ENCODE peak calls at places on chromosome 5, in four cellular contexts. W, D, Y and E are unnamed samples.

GRCh38 chr5:72208324-72208723 is 101.0 kb downstream of the MAP1B start:
- DNase-seq in W (no peak), D (no peak), Y (no peak), E (no peak)

GRCh38 chr5:134568761-134569725 is 43.6 kb downstream of the JADE2 start:
- DNase-seq in W (peak; percentile 92), D (peak; percentile 63), Y (peak; percentile 81), E (peak; percentile 79)

GRCh38 chr5:147860641-147861025 is 17.9 kb upstream of the SCGB3A2 start:
- DNase-seq in W (no peak), D (no peak), Y (no peak), E (no peak)

GRCh38 chr5:86320266-86320665 is 297.5 kb upstream of the COX7C start:
- DNase-seq in W (no peak), D (no peak), Y (no peak), E (no peak)

GRCh38 chr5:58354827-58355226 is 105.1 kb downstream of the PLK2 start:
- DNase-seq in W (no peak), D (no peak), Y (no peak), E (no peak)

GRCh38 chr5:52989025-52989780 is at the start of gene ITGA2:
- DNase-seq in W (peak; percentile 53), D (peak; percentile 44), Y (peak; percentile 44), E (peak; percentile 67)

GRCh38 chr5:125835293-125836172 is 587.7 kb upstream of the GRAMD2B start:
- DNase-seq in W (peak; percentile 37), D (peak; percentile 40), Y (peak; percentile 20), E (no peak)

GRCh38 chr5:103436112-103436511 is 126.5 kb downstream of the NUDT12 start:
- DNase-seq in W (no peak), D (no peak), Y (no peak), E (no peak)

GRCh38 chr5:157494178-157494830 is 34.3 kb downstream of the NIPAL4 start:
- DNase-seq in W (no peak), D (no peak), Y (no peak), E (no peak)

GRCh38 chr5:135497971-135498661 is 37.6 kb downstream of the NEUROG1 start:
- DNase-seq in W (no peak), D (no peak), Y (no peak), E (no peak)

GRCh38 chr5:56815657-56816545 is 552 bp downstream of the MAP3K1 start:
- DNase-seq in W (peak; percentile 43), D (peak; percentile 30), Y (no peak), E (peak; percentile 70)

GRCh38 chr5:142792865-142793232 is 22.7 kb downstream of the ARHGAP26 start:
- DNase-seq in W (no peak), D (no peak), Y (no peak), E (no peak)
- H3K4me3 ChIP-seq in W (no peak overlapping the region), D (no peak overlapping the region), Y (no peak overlapping the region), E (no peak overlapping the region)

GRCh38 chr5:32536246-32536645 is 49.1 kb upstream of the SUB1 start:
- DNase-seq in W (no peak), D (no peak), Y (no peak), E (no peak)
- H3K27ac ChIP-seq in W (no peak overlapping the region), D (no peak overlapping the region), Y (no peak overlapping the region), E (no peak overlapping the region)

GRCh38 chr5:41728281-41728680 is 141.9 kb downstream of the OXCT1 start:
- DNase-seq in W (no peak), D (no peak), Y (no peak), E (no peak)
- H3K4me3 ChIP-seq in W (no peak overlapping the region), D (no peak overlapping the region), Y (no peak overlapping the region), E (no peak overlapping the region)

GRCh38 chr5:100790951-100791350 is 112.1 kb downstream of the ST8SIA4 start:
- DNase-seq in W (no peak), D (no peak), Y (no peak), E (no peak)
- H3K27ac ChIP-seq in W (no peak overlapping the region), D (no peak overlapping the region), Y (no peak overlapping the region), E (no peak overlapping the region)

GRCh38 chr5:83513081-83513480 is 41.5 kb downstream of the VCAN start:
- DNase-seq in W (no peak), D (no peak), Y (no peak), E (no peak)

GRCh38 chr5:83509535-83509934 is 38.0 kb downstream of the VCAN start:
- DNase-seq in W (peak; percentile 52), D (no peak), Y (no peak), E (no peak)

GRCh38 chr5:83512051-83512745 is 40.7 kb downstream of the VCAN start:
- DNase-seq in W (no peak), D (no peak), Y (no peak), E (no peak)

GRCh38 chr5:83507431-83507830 is 35.9 kb downstream of the VCAN start:
- DNase-seq in W (no peak), D (no peak), Y (no peak), E (no peak)

GRCh38 chr5:83510199-83510730 is 38.7 kb downstream of the VCAN start:
- DNase-seq in W (no peak), D (no peak), Y (no peak), E (no peak)
- H3K4me3 ChIP-seq in W (no peak overlapping the region), D (no peak overlapping the region), Y (no peak overlapping the region), E (no peak overlapping the region)

GRCh38 chr5:51382508-51382758 is 815 bp upstream of the ISL1 start:
- DNase-seq in W (no peak), D (no peak), Y (no peak), E (no peak)
- H3K27ac ChIP-seq in W (no peak overlapping the region), D (no peak overlapping the region), Y (no peak overlapping the region), E (no peak overlapping the region)